ENCODE peak calls at places on chromosomes 16 and 17, in seven cellular contexts. O is HCT116, S is sigmoid colon, Q is vagina, V is GM12891, W is stomach, C is suprapubic skin. M is an unnamed sample.

GRCh38 chr17:34081269-34081668 is 173.8 kb upstream of the CCL2 start:
- DNase-seq in O (no peak), S (no peak), Q (peak), V (peak), W (no peak), C (no peak), M (peak)

GRCh38 chr16:67241008-67241900 is 6.0 kb downstream of the FHOD1 start:
- DNase-seq in O (no peak), S (no peak), Q (no peak), V (no peak), W (peak), C (no peak), M (no peak)

GRCh38 chr17:82238562-82239201 is 9.8 kb downstream of the SLC16A3 start:
- DNase-seq in O (no peak), S (peak), Q (no peak), V (no peak), W (peak), C (peak), M (no peak)

GRCh38 chr17:47252209-47252608 is 1.4 kb upstream of the ITGB3 start:
- DNase-seq in O (no peak), S (no peak), Q (no peak), V (no peak), W (no peak), C (no peak), M (no peak)

GRCh38 chr16:67979955-67980678 is at the start of gene DPEP3:
- DNase-seq in O (no peak), S (no peak), Q (no peak), V (no peak), W (no peak), C (peak), M (no peak)

GRCh38 chr17:45676695-45677094 is 107.4 kb upstream of the CRHR1 start:
- DNase-seq in O (no peak), S (no peak), Q (no peak), V (no peak), W (no peak), C (no peak), M (no peak)

GRCh38 chr16:69233124-69233523 is 46.2 kb downstream of the SNTB2 start:
- DNase-seq in O (no peak), S (no peak), Q (no peak), V (no peak), W (no peak), C (no peak), M (no peak)

GRCh38 chr17:2170023-2170422 is 115.1 kb downstream of the HIC1 start:
- DNase-seq in O (no peak), S (peak), Q (no peak), V (peak), W (no peak), C (no peak), M (no peak)

GRCh38 chr17:40535924-40536717 is 29.2 kb downstream of the CCR7 start:
- DNase-seq in O (no peak), S (peak), Q (no peak), V (no peak), W (no peak), C (peak), M (no peak)

GRCh38 chr17:40538019-40538935 is 27.0 kb downstream of the CCR7 start:
- DNase-seq in O (no peak), S (peak), Q (no peak), V (no peak), W (no peak), C (peak), M (no peak)

GRCh38 chr17:40535438-40535837 is 29.8 kb downstream of the CCR7 start:
- DNase-seq in O (no peak), S (no peak), Q (no peak), V (no peak), W (no peak), C (no peak), M (no peak)

GRCh38 chr17:40534431-40535189 is 30.7 kb downstream of the CCR7 start:
- DNase-seq in O (no peak), S (peak), Q (no peak), V (no peak), W (no peak), C (peak), M (no peak)

GRCh38 chr17:40536731-40537171 is 28.5 kb downstream of the CCR7 start:
- DNase-seq in O (no peak), S (peak), Q (no peak), V (no peak), W (no peak), C (peak), M (no peak)
- TF ChIP-seq POLR2AphosphoS5 in O (no peak), S (peak), Q (peak), V (no peak), W (peak), C (peak), M (no peak)

GRCh38 chr16:534089-534635 is 6.7 kb downstream of the CAPN15 start:
- DNase-seq in O (no peak), S (no peak), Q (no peak), V (no peak), W (peak), C (no peak), M (no peak)
- TF ChIP-seq POLR2A in O (no peak), S (no peak), Q (no peak), V (no peak), W (no peak), C (no peak), M (no peak)

GRCh38 chr16:31352344-31353115 is 2.4 kb upstream of the ITGAX start:
- DNase-seq in O (no peak), S (peak), Q (no peak), V (no peak), W (no peak), C (no peak), M (no peak)

GRCh38 chr16:31354394-31355291 is at the start of gene ITGAX:
- DNase-seq in O (no peak), S (no peak), Q (no peak), V (peak), W (peak), C (no peak), M (peak)

GRCh38 chr16:31351246-31351936 is 3.6 kb upstream of the ITGAX start:
- DNase-seq in O (no peak), S (no peak), Q (no peak), V (no peak), W (no peak), C (no peak), M (no peak)

GRCh38 chr16:31350275-31351005 is 4.5 kb upstream of the ITGAX start:
- DNase-seq in O (no peak), S (no peak), Q (no peak), V (no peak), W (no peak), C (no peak), M (no peak)

GRCh38 chr16:31351937-31352315 is 3.0 kb upstream of the ITGAX start:
- DNase-seq in O (no peak), S (peak), Q (no peak), V (no peak), W (no peak), C (no peak), M (no peak)
- TF ChIP-seq POLR2AphosphoS5 in O (no peak), S (no peak), Q (no peak), V (no peak), W (no peak), C (no peak), M (no peak)

GRCh38 chr17:18257268-18257681 is 1.3 kb downstream of the FLII start:
- DNase-seq in O (no peak), S (no peak), Q (no peak), V (no peak), W (peak), C (no peak), M (no peak)

GRCh38 chr17:18258356-18259038 is at the start of gene FLII:
- DNase-seq in O (no peak), S (peak), Q (no peak), V (peak), W (peak), C (no peak), M (no peak)

GRCh38 chr17:18256776-18257175 is 1.8 kb downstream of the FLII start:
- DNase-seq in O (no peak), S (no peak), Q (no peak), V (no peak), W (no peak), C (no peak), M (no peak)

GRCh38 chr17:18256351-18256750 is 2.2 kb downstream of the FLII start:
- DNase-seq in O (no peak), S (no peak), Q (no peak), V (no peak), W (no peak), C (no peak), M (no peak)

GRCh38 chr17:18257747-18258355 is 687 bp downstream of the FLII start:
- DNase-seq in O (no peak), S (peak), Q (no peak), V (peak), W (peak), C (peak), M (peak)
- TF ChIP-seq POLR2A in O (no peak), S (peak), Q (no peak), V (no peak), W (no peak), C (no peak), M (no peak)

GRCh38 chr17:37488607-37489196 is 989 bp upstream of the DUSP14 start:
- DNase-seq in O (peak), S (peak), Q (no peak), V (peak), W (peak), C (peak), M (peak)
- TF ChIP-seq POLR2AphosphoS5 in O (peak), S (peak), Q (no peak), V (no peak), W (peak), C (peak), M (peak)

DNA sequence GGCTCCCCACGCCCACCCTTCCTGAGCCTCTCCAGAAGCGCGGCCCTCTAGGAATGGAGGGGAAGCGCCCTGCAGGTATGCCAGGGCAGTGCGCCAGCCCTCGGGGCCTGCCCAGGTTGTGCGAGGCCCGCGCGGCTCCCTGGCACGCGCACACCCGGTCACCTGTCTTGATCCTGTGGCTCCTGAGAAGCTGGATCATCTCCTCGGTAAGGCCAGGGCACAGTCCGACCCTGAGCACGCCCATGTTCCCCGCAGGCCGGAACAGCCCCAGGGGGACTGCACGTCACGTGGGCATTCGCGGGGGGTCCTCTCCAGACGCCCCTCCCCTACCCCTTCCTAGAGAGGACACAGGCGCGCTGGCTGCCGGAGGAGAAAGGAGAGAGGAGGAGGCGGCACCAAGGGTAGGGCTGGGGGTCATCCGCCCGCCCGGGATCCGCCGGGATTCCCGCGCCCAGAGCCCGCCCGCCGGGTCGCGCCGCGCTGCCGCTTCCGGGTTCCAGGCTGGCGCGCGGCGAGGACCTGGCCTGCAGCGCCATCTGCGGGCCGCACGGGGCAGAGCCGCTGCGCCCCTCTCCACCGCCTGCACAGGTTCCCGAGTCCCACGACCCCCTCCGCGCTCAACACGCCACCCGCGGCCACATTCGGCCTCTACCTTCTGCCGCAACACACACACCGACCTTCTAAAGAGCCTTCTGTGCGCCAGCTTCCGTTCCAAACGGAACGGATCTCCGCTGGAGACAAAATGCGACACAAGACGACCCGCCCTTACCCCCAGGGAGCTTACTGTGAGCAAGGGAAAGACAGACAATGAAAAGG is at the start of gene RAD51D:
- DNase-seq in O (peak), S (peak), Q (no peak), V (peak), W (peak), C (peak), M (no peak)
- TF ChIP-seq POLR2A in O (no peak), S (no peak), Q (no peak), V (peak), W (no peak), C (no peak), M (no peak)

DNA sequence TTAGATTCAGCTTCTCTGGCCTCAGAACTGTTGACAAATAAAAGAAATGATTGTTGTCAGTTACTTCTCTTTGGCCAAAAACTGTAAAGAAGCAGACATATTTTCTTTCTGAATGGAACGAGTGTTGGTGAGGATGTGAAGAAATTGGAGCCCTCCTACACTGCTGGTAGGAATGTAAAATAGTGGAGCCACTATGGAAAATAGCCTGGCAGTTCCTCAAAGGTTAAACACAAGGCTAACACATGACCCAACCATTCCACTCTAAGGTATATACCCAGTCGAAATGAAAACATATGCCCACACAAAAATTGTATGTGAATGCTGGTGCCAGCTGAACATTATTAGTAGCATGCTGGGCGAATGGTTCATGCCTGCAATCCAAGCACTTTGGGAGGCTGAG is 14.2 kb upstream of the KRT24 start:
- DNase-seq in O (no peak), S (no peak), Q (no peak), V (no peak), W (no peak), C (no peak), M (no peak)
- TF ChIP-seq POLR2AphosphoS5 in O (no peak), S (no peak), Q (no peak), V (no peak), W (no peak), C (no peak), M (no peak)

GRCh38 chr17:59839646-59840328 is 53.0 kb downstream of the TUBD1 start:
- DNase-seq in O (no peak), S (no peak), Q (no peak), V (no peak), W (no peak), C (no peak), M (no peak)
- TF ChIP-seq POLR2A in O (no peak), S (no peak), Q (no peak), V (no peak), W (no peak), C (no peak), M (peak)

GRCh38 chr16:10828851-10829331 is 10.3 kb upstream of the TVP23A start:
- DNase-seq in O (no peak), S (peak), Q (no peak), V (no peak), W (peak), C (peak), M (peak)
- TF ChIP-seq POLR2AphosphoS5 in O (no peak), S (peak), Q (peak), V (no peak), W (peak), C (peak), M (peak)

DNA sequence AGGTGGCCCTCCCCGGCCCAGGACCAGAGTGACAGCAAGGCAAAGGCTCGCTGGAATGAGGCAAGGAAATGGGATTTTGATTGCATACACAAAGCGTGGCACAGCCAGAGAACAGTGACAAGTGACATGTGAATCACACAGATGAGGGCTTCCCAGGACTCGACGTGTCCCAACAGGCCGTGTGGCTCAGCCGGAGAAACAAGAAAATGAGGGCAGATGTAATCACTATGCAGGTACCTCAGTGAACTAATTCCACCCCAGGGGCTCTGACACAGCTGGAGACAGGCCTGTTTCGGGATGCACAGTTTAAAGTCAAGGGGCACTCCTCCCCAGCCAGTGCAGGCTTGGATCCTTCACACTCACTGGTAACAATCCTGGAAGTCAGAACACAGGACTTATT is 125.4 kb downstream of the GAS7 start:
- DNase-seq in O (no peak), S (peak), Q (no peak), V (no peak), W (no peak), C (no peak), M (no peak)
- TF ChIP-seq POLR2A in O (no peak), S (no peak), Q (no peak), V (no peak), W (no peak), C (no peak), M (no peak)

M was measured in esophagus muscularis mucosa.